ENCODE peak calls at places on chromosomes 12 and 14, in five cellular contexts. Q is GM23248; A is CD4-positive, CD25-positive, alpha-beta regulatory T cell; M is fibroblast of lung; L is H1. T is an unnamed sample.

GRCh38 chr12:69028941-69029729 is 96.2 kb upstream of the CPM start:
- DNase-seq in M (peak; percentile 9), L (no peak), Q (peak; percentile 48), A (no peak), T (no peak)

GRCh38 chr14:38762845-38763244 is 340.2 kb downstream of the SEC23A start:
- DNase-seq in L (no peak), Q (no peak), M (no peak), A (no peak), T (no peak)

GRCh38 chr12:114013601-114014345 is 47.6 kb upstream of the RBM19 start:
- DNase-seq in M (peak; percentile 47), L (peak; percentile 33), Q (peak; percentile 60), A (no peak), T (no peak)

GRCh38 chr14:104184911-104185499 is 46.6 kb downstream of the KIF26A start:
- DNase-seq in L (no peak), Q (no peak), A (no peak), M (no peak), T (no peak)

GRCh38 chr14:77184396-77185092 is 2.9 kb downstream of the TMEM63C start:
- DNase-seq in M (no peak), Q (no peak), A (no peak), L (no peak), T (no peak)

GRCh38 chr12:2856901-2857495 is at the start of gene TEX52:
- DNase-seq in M (no peak), Q (no peak), L (no peak), A (no peak), T (no peak)

GRCh38 chr14:53964249-53964648 is 7.6 kb upstream of the BMP4 start:
- DNase-seq in L (no peak), M (no peak), Q (no peak), A (no peak), T (no peak)

GRCh38 chr12:56518570-56518969 is 3.0 kb upstream of the RBMS2 start:
- DNase-seq in A (no peak), Q (peak; percentile 77), L (no peak), M (no peak), T (no peak)

GRCh38 chr12:75724913-75725312 is 213.5 kb upstream of the KRR1 start:
- DNase-seq in Q (peak; percentile 71), A (no peak), M (peak; percentile 98), L (no peak), T (no peak)

GRCh38 chr14:92185559-92185958 is 63.8 kb downstream of the CPSF2 start:
- DNase-seq in A (no peak), M (no peak), L (no peak), Q (no peak), T (no peak)

GRCh38 chr14:35909675-35910074 is 83.5 kb downstream of the BRMS1L start:
- DNase-seq in Q (no peak), M (no peak), A (no peak), L (no peak), T (no peak)

GRCh38 chr12:6699989-6700645 is 498 bp downstream of the PIANP start:
- DNase-seq in Q (peak; percentile 34), M (no peak), L (no peak), A (no peak), T (no peak)

GRCh38 chr14:54809767-54810166 is 92.9 kb downstream of the GCH1 start:
- DNase-seq in A (no peak), M (no peak), Q (no peak), L (no peak), T (no peak)

GRCh38 chr12:104164635-104165034 is 26.6 kb upstream of the NFYB start:
- DNase-seq in L (no peak), M (no peak), A (no peak), Q (no peak), T (no peak)

GRCh38 chr12:26369588-26369987 is 174.2 kb downstream of the SSPN start:
- DNase-seq in M (peak; percentile 74), L (no peak), Q (peak; percentile 95), A (no peak), T (no peak)

GRCh38 chr12:75831413-75831812 is 200.2 kb downstream of the PHLDA1 start:
- DNase-seq in M (peak; percentile 51), A (no peak), Q (no peak), L (no peak), T (no peak)

GRCh38 chr12:21656931-21657335 is 709 bp downstream of the LDHB start:
- DNase-seq in L (no peak), A (peak; percentile 35), M (peak; percentile 58), Q (peak; percentile 75), T (peak; percentile 63)

GRCh38 chr12:104603545-104603973 is 146.8 kb downstream of the CHST11 start:
- DNase-seq in A (no peak), Q (peak; percentile 59), L (no peak), M (peak; percentile 23), T (no peak)

GRCh38 chr12:30088259-30088995 is 304.7 kb upstream of the TMTC1 start:
- DNase-seq in Q (no peak), L (no peak), A (no peak), M (no peak), T (no peak)

GRCh38 chr12:114834621-114835020 is 150.6 kb upstream of the TBX3 start:
- DNase-seq in A (no peak), Q (peak; percentile 31), M (no peak), L (no peak), T (no peak)

GRCh38 chr14:91367173-91368171 is 50.1 kb downstream of the CCDC88C start:
- DNase-seq in M (peak; percentile 71), L (no peak), A (peak; percentile 75), Q (no peak), T (peak; percentile 89)

GRCh38 chr12:90682398-90682797 is 272.6 kb downstream of the CCER1 start:
- DNase-seq in L (no peak), M (peak; percentile 87), A (no peak), Q (peak; percentile 81), T (no peak)

GRCh38 chr12:74849801-74850200 is 312.2 kb downstream of the ATXN7L3B start:
- DNase-seq in Q (peak; percentile 2), A (no peak), L (no peak), M (no peak), T (no peak)

GRCh38 chr12:107415066-107415465 is 270.5 kb upstream of the PWP1 start:
- DNase-seq in Q (peak; percentile 89), L (no peak), M (no peak), A (no peak), T (no peak)

GRCh38 chr12:661720-662486 is 1.3 kb downstream of the NINJ2 start:
- DNase-seq in M (no peak), L (no peak), Q (no peak), A (no peak), T (no peak)

GRCh38 chr14:34981743-34982420 is 910 bp upstream of the SRP54 start:
- DNase-seq in Q (peak; percentile 73), M (no peak), L (no peak), A (no peak), T (no peak)

GRCh38 chr14:104031384-104031783 is 54.1 kb upstream of the ASPG start:
- DNase-seq in Q (no peak), A (no peak), M (no peak), L (no peak), T (no peak)

GRCh38 chr14:67579636-67580035 is 20.4 kb downstream of the PIGH start:
- DNase-seq in A (no peak), Q (no peak), L (no peak), M (no peak), T (no peak)

DNA sequence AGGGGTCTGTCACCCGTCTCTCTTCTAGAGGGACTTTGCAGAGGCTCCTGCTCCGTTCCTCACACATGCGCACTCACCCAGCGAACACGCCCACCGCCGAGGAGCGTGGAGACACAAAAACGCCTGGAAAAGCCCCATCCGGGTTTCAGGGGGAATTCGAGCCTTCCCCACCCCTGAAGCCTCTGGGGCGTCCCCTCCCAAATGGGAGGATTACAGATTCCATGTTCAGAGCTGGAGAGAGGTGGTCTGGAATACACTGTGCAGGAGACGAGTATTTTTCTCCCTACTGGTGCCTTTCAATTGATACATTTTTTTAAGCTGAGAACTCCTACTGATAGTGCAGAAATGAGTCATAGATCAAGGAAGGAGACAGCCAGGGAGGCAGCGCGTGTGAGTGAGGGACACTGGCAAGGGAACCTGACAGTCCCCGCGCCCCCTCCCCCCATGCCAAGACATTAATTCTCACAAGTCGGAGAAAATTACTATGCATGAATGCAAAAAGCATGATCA is 37.0 kb downstream of the BCL11B start:
- DNase-seq in Q (no peak), L (no peak), M (no peak), A (no peak), T (peak; percentile 49)
- H3K9me3 ChIP-seq in Q (no peaks in the 10 kb centered on the region), L (no peaks in the 10 kb centered on the region), M (no peaks in the 10 kb centered on the region), A (no peaks in the 10 kb centered on the region), T (no peaks in the 10 kb centered on the region)

GRCh38 chr14:23620177-23620702 is 15.9 kb upstream of the DHRS2 start:
- DNase-seq in M (no peak), A (no peak), L (no peak), Q (no peak), T (no peak)
- H3K9me3 ChIP-seq in M (no peaks in the 10 kb centered on the region), A (peaks cover 15% of the 10 kb centered on the region), L (peaks cover 35% of the 10 kb centered on the region), Q (no peaks in the 10 kb centered on the region), T (no peaks in the 10 kb centered on the region)

DNA sequence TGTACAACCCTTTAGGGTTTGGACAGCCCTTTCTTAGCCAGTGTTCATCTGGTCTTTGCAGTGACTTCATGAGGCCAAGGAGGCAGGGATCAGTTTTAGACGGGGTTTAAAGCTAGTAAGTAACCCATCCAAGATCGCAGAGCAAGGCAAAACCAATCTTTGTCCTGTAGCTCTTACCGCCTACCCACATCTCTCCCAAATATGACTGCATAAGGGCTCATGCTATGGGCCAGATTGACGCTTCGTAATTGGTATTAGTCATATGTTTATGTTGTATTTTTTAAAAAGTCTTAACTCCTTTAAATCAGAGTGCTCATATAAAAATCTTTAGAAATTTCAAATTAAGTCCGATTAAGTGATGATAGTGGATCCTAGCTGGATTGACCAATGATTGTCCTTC is 3.7 kb upstream of the CLMN start:
- DNase-seq in Q (no peak), M (no peak), A (no peak), L (no peak), T (no peak)
- H3K9me3 ChIP-seq in Q (no peaks in the 10 kb centered on the region), M (no peaks in the 10 kb centered on the region), A (no peaks in the 10 kb centered on the region), L (no peaks in the 10 kb centered on the region), T (no peaks in the 10 kb centered on the region)

GRCh38 chr14:60506985-60507829 is 1.7 kb upstream of the SIX6 start:
- DNase-seq in M (no peak), L (no peak), A (no peak), Q (no peak), T (no peak)

GRCh38 chr14:60509438-60510253 is 700 bp downstream of the SIX6 start:
- DNase-seq in M (no peak), A (no peak), Q (no peak), L (no peak), T (no peak)

GRCh38 chr14:60508363-60508706 is 611 bp upstream of the SIX6 start:
- DNase-seq in L (no peak), A (no peak), Q (no peak), M (no peak), T (no peak)

GRCh38 chr14:60510254-60510975 is 1.5 kb downstream of the SIX6 start:
- DNase-seq in M (no peak), A (no peak), Q (no peak), L (no peak), T (no peak)

DNA sequence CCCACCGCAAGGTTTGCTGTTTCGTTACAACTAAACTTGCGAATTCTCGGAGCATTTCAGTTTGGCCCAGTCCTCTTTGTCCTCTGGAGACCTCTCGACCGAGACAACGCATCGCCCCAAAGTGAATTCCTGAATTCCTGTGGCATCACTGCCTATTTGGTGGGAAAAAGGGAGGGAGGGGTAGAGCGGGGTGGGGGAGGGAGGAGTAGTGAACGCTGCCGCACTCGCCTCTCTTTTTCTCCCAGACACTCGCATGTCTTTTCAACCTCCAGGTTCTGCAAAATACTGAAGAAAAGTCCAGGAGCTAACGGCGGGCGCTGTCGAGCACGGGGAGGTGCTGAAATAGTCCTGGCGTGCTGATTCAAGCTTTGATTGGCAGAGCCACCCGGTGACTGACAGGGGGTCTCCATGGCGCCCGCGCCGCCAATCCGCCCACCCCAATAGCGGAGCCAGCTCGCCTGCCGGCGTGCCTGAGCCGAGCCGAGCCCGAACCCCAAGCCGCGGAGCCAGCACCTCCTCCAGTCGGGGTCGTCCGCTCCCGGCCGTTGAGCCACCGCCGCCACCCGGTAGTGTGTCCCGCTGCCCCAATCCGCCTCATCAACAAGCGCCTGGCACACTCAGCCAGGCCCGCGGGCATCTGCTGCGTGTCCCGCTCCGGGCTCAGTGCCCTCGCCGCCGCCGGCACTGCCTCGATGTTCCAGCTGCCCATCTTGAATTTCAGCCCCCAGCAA is at the start of gene SIX6:
- DNase-seq in A (no peak), M (no peak), Q (peak; percentile 39), L (no peak), T (no peak)
- H3K9me3 ChIP-seq in A (no peaks in the 10 kb centered on the region), M (no peaks in the 10 kb centered on the region), Q (no peaks in the 10 kb centered on the region), L (no peaks in the 10 kb centered on the region), T (no peaks in the 10 kb centered on the region)

T was measured in CD4-positive, alpha-beta memory T cell.